ENCODE peak calls at places on chromosome 2, in ten cellular contexts. B, C, Q, W, H, E, K, S, I and O are unnamed samples.
A peak's percentile ranks its signal among the peaks of the same experiment; 100 is the strongest.

GRCh38 chr2:60368437-60368836 is 185.0 kb downstream of the BCL11A start:
- DNase-seq in S (no peak), C (no peak), I (no peak), Q (no peak), W (no peak), B (no peak), K (no peak), H (no peak), E (no peak), O (no peak)

GRCh38 chr2:8802741-8803140 is 34.7 kb downstream of the KIDINS220 start:
- DNase-seq in Q (no peak), S (no peak), C (no peak), B (no peak), H (no peak), K (no peak), I (no peak), E (no peak), W (no peak), O (no peak)

GRCh38 chr2:160375037-160375436 is 118.6 kb downstream of the RBMS1 start:
- DNase-seq in W (peak; percentile 68), E (no peak), B (no peak), S (no peak), I (no peak), K (no peak), H (no peak), Q (peak; percentile 51), C (no peak), O (no peak)

GRCh38 chr2:24315669-24316068 is 44.7 kb downstream of the ITSN2 start:
- DNase-seq in H (no peak), I (no peak), E (no peak), B (no peak), Q (no peak), C (no peak), S (no peak), W (no peak), K (no peak), O (no peak)

GRCh38 chr2:102149644-102150455 is 7.3 kb downstream of the IL1R1 start:
- DNase-seq in Q (no peak), E (no peak), S (no peak), B (no peak), I (no peak), W (no peak), K (no peak), H (no peak), C (no peak), O (no peak)

GRCh38 chr2:36487947-36488346 is 110.0 kb downstream of the FEZ2 start:
- DNase-seq in W (no peak), B (no peak), Q (no peak), C (no peak), H (no peak), E (no peak), I (no peak), S (no peak), K (no peak), O (peak; percentile 17)

GRCh38 chr2:39947294-39948015 is 168.4 kb upstream of the THUMPD2 start:
- DNase-seq in H (no peak), C (no peak), K (no peak), I (no peak), E (no peak), Q (no peak), S (peak; percentile 21), W (no peak), B (no peak), O (no peak)

GRCh38 chr2:171394164-171394725 is 39.5 kb downstream of the METTL8 start:
- DNase-seq in I (no peak), H (no peak), C (no peak), E (no peak), S (no peak), Q (no peak), W (no peak), B (no peak), K (no peak), O (no peak)

GRCh38 chr2:15704086-15704787 is 112.6 kb downstream of the DDX1 start:
- DNase-seq in B (peak; percentile 29), C (no peak), Q (no peak), I (no peak), E (no peak), K (no peak), S (no peak), W (no peak), H (no peak), O (no peak)

GRCh38 chr2:85511008-85511895 is 27.7 kb upstream of the MAT2A start:
- DNase-seq in B (no peak), S (no peak), C (no peak), I (no peak), W (peak; percentile 16), H (no peak), K (no peak), Q (no peak), E (no peak), O (no peak)

GRCh38 chr2:55107428-55107827 is 57.2 kb upstream of the RTN4 start:
- DNase-seq in E (no peak), B (no peak), I (no peak), S (peak; percentile 33), H (no peak), K (no peak), Q (peak; percentile 42), C (no peak), W (peak; percentile 56), O (peak; percentile 57)

GRCh38 chr2:191514613-191515012 is 163.3 kb upstream of the NABP1 start:
- DNase-seq in S (no peak), Q (no peak), E (no peak), H (no peak), C (no peak), K (no peak), B (no peak), W (no peak), I (no peak), O (no peak)

DNA sequence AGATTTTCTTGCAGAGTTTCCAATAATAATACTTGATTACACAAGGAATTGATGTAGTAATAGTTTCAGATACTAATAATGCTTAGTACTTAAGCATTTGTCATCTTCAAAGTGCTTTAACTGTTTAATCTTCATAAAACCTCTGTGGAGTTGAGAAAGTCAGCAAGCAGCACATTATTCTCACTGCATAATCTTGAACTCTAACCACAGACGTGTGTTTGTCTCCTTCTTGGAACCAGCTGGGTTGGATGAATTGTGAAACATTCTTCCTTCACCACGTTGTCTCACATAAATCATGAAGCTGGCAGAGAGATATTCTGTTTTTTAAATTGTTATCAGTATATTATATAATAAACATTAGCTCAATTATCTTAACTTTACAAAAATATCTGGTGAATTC is 55.0 kb upstream of the LDAH start:
- DNase-seq in S (no peak), C (no peak), B (no peak), E (no peak), I (no peak), K (no peak), W (no peak), Q (no peak), H (no peak), O (no peak)
- TF ChIP-seq CTCF in S (no peak), C (no peak), B (no peak), E (no peak), I (no peak), K (no peak), W (no peak), Q (no peak), H (no peak), O (no peak)

DNA sequence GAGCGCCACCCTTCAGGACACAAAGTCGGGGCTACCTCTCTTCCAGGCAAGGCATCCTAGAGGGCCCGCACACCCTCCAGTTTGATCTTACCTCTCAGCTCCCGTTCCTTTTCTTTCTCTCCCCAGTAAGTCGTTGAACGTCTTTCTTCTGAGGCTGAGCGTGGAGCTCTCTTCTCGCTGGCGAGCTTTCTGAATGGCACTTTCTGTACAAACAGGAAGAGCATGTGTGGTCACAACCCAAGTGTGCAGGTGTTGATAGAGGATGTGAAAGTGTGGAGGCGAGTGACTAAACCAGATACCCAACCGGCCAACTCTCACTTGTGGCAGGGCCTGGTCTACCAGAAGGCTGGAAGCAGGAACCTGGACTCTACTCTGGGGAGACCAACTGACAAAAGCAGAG is at the start of gene AFF3:
- DNase-seq in K (no peak), H (no peak), I (no peak), E (no peak), S (no peak), Q (no peak), W (no peak), B (peak; percentile 11), C (no peak), O (no peak)
- TF ChIP-seq CTCF in K (no peak), H (no peak), I (no peak), E (no peak), S (no peak), Q (no peak), W (no peak), B (no peak), C (no peak), O (no peak)

DNA sequence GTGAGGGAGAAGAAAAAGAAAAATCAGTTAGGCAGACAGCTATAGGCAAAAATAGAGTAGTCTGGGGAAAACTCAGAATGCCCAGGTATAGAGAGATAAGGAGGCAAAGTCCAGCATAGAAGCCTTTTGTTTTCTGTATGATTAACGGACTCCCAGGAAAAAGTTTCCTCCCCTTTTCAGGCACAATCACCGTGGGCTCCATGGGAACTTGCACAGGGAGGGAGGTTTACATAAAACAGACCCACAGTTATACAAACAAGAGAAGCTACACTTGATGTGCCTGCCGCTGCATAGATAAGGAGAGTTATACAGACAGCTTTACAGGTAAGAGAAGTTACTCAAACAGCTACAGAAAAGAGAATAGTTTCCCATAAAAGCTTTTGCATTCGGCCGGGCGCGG is 39.2 kb upstream of the SULT1C3 start:
- DNase-seq in S (no peak), K (no peak), H (no peak), I (no peak), C (no peak), Q (no peak), B (no peak), W (no peak), E (no peak), O (no peak)
- TF ChIP-seq CTCF in S (no peak), K (no peak), H (no peak), I (no peak), C (no peak), Q (no peak), B (no peak), W (no peak), E (no peak), O (no peak)

GRCh38 chr2:202158796-202159195 is 79.6 kb downstream of the SUMO1 start:
- DNase-seq in K (no peak), H (no peak), S (no peak), B (no peak), Q (peak; percentile 16), W (peak; percentile 37), I (no peak), E (no peak), C (no peak), O (peak; percentile 37)
- TF ChIP-seq CTCF in K (peak; percentile 43), H (no peak), S (peak; percentile 49), B (peak; percentile 40), Q (peak; percentile 54), W (peak; percentile 60), I (no peak), E (no peak), C (no peak), O (peak; percentile 42)

DNA sequence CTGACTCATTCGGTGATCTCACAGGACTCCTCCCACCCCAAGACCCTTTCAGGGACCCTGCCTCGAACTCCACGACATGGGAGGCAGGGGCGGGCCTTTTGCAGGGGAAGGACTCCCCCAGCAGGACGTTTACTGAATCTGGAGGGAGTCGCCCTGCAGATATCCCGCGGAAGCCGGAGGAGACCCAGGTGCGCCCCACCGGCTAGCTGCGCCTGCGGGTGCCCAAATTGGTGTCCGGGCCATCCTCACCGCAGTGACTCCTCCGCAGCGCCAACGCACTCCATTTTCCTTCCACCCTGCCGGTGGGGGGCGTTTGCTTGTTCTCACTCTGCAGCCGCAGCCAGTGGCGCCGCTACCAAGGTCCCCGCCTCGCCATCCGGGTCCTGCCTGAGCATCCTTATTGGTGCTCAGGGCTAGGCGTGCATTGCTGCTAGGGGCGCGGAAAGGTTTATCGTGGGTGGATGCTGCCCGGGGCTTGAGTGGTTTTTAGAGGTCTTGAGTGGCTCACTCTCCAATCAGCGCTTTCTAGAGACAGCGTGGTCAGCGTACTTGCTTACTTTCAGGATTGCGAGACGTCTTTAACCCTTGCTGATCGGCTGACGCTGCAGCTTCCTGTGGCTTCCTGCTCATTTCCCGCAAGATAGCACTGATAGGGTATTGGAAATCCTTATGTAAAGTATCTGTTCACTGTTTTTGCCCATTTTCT is 81.4 kb downstream of the BIN1 start:
- DNase-seq in H (peak; percentile 81), C (peak; percentile 91), S (peak; percentile 89), E (peak; percentile 83), W (peak; percentile 81), I (peak; percentile 86), B (peak; percentile 51), K (peak; percentile 87), Q (peak; percentile 79), O (peak; percentile 87)
- TF ChIP-seq CTCF in H (no peak), C (peak; percentile 55), S (peak; percentile 54), E (peak; percentile 30), W (peak; percentile 43), I (no peak), B (no peak), K (peak; percentile 55), Q (peak; percentile 73), O (peak; percentile 33)